ENCODE peak calls at places on chromosomes 3 and 15, in six cellular contexts. O, Z, P, J, R and Q are unnamed samples.

GRCh38 chr3:10353661-10354372 is 32.9 kb upstream of the SEC13 start:
- DNase-seq in J (no peak), Z (no peak), O (no peak), P (no peak), R (no peak), Q (no peak)

GRCh38 chr15:101378879-101379278 is 83.8 kb upstream of the SNRPA1 start:
- DNase-seq in R (no peak), J (no peak), P (no peak), O (no peak), Z (no peak), Q (no peak)

GRCh38 chr3:111080357-111080937 is 8.8 kb downstream of the NECTIN3 start:
- DNase-seq in R (no peak), Z (peak), O (peak), J (peak), P (no peak), Q (peak)

GRCh38 chr3:114746502-114746901 is 400.6 kb downstream of the ZBTB20 start:
- DNase-seq in R (no peak), O (no peak), P (no peak), Z (no peak), J (no peak), Q (no peak)

GRCh38 chr15:36447373-36447772 is 132.1 kb upstream of the CDIN1 start:
- DNase-seq in J (no peak), R (no peak), P (no peak), Z (no peak), O (no peak), Q (no peak)

GRCh38 chr3:55297706-55298105 is 189.4 kb downstream of the WNT5A start:
- DNase-seq in O (no peak), R (no peak), J (no peak), P (no peak), Z (no peak), Q (no peak)

GRCh38 chr15:43541785-43542184 is 24.4 kb downstream of the MAP1A start:
- DNase-seq in O (no peak), R (no peak), P (no peak), Z (peak), J (peak), Q (peak)

GRCh38 chr3:4770561-4770960 is 208.7 kb upstream of the BHLHE40 start:
- DNase-seq in R (no peak), Z (no peak), P (no peak), J (no peak), O (no peak), Q (no peak)

GRCh38 chr3:73419179-73419803 is 205.4 kb downstream of the PDZRN3 start:
- DNase-seq in J (no peak), Z (peak), O (peak), R (no peak), P (no peak), Q (peak)

GRCh38 chr3:88810455-88810854 is 297.0 kb upstream of the EPHA3 start:
- DNase-seq in R (no peak), Z (peak), O (peak), P (peak), J (no peak), Q (peak)

GRCh38 chr15:60649845-60650548 is 171.1 kb upstream of the ICE2 start:
- DNase-seq in Z (no peak), P (no peak), J (no peak), R (no peak), O (no peak), Q (no peak)

GRCh38 chr3:69357196-69357595 is 28.7 kb downstream of the FRMD4B start:
- DNase-seq in J (no peak), Z (peak), O (no peak), P (no peak), R (no peak), Q (no peak)

GRCh38 chr15:75063338-75063737 is 39.9 kb downstream of the PPCDC start:
- DNase-seq in Z (no peak), P (peak), O (peak), R (no peak), J (no peak), Q (peak)

GRCh38 chr3:144524531-144524930 is 552.9 kb downstream of the DIPK2A start:
- DNase-seq in Z (no peak), O (no peak), J (no peak), R (no peak), P (peak), Q (no peak)

GRCh38 chr3:32443471-32443870 is 51.8 kb downstream of the CMTM7 start:
- DNase-seq in P (peak), Z (peak), R (no peak), J (no peak), O (peak), Q (peak)

GRCh38 chr15:100060276-100060926 is 281.4 kb downstream of the ADAMTS17 start:
- DNase-seq in J (no peak), O (peak), R (no peak), P (peak), Z (peak), Q (peak)

GRCh38 chr3:30661107-30661873 is 54.9 kb downstream of the TGFBR2 start:
- DNase-seq in Z (no peak), R (no peak), P (no peak), O (no peak), J (no peak), Q (no peak)

GRCh38 chr3:8885806-8886205 is 77.5 kb downstream of the RAD18 start:
- DNase-seq in R (no peak), Z (no peak), J (no peak), O (peak), P (no peak), Q (no peak)

GRCh38 chr3:179391906-179392305 is 44.4 kb downstream of the MFN1 start:
- DNase-seq in J (no peak), Z (no peak), O (no peak), R (no peak), P (no peak), Q (no peak)

GRCh38 chr3:159266779-159267178 is 464.9 kb downstream of the MFSD1 start:
- DNase-seq in Z (peak), P (no peak), O (no peak), J (peak), R (no peak), Q (peak)

GRCh38 chr15:90588427-90588826 is 58.7 kb downstream of the CRTC3 start:
- DNase-seq in Z (no peak), R (no peak), J (no peak), O (peak), P (peak), Q (peak)

GRCh38 chr15:42511010-42511396 is 15.6 kb downstream of the SNAP23 start:
- DNase-seq in P (peak), J (peak), Z (peak), R (no peak), O (peak), Q (peak)
- H3K4me3 ChIP-seq in P (no peak), J (peak), Z (no peak), R (peak), O (no peak), Q (no peak)

GRCh38 chr3:152760591-152760990 is 74.3 kb upstream of the P2RY1 start:
- DNase-seq in R (no peak), O (no peak), P (no peak), J (no peak), Z (no peak), Q (no peak)
- H3K4me3 ChIP-seq in R (no peak), O (no peak), P (no peak), J (no peak), Z (no peak), Q (no peak)

GRCh38 chr15:89015412-89016097 is 72.7 kb upstream of the ABHD2 start:
- DNase-seq in O (no peak), Z (no peak), R (no peak), J (no peak), P (no peak), Q (no peak)

GRCh38 chr15:89016549-89017041 is 71.7 kb upstream of the ABHD2 start:
- DNase-seq in J (no peak), Z (peak), O (peak), R (no peak), P (no peak), Q (peak)

GRCh38 chr15:89019436-89019835 is 68.8 kb upstream of the ABHD2 start:
- DNase-seq in P (no peak), R (no peak), O (no peak), Z (peak), J (no peak), Q (no peak)

GRCh38 chr15:89018235-89018634 is 70.0 kb upstream of the ABHD2 start:
- DNase-seq in J (no peak), R (no peak), Z (no peak), P (no peak), O (no peak), Q (peak)

DNA sequence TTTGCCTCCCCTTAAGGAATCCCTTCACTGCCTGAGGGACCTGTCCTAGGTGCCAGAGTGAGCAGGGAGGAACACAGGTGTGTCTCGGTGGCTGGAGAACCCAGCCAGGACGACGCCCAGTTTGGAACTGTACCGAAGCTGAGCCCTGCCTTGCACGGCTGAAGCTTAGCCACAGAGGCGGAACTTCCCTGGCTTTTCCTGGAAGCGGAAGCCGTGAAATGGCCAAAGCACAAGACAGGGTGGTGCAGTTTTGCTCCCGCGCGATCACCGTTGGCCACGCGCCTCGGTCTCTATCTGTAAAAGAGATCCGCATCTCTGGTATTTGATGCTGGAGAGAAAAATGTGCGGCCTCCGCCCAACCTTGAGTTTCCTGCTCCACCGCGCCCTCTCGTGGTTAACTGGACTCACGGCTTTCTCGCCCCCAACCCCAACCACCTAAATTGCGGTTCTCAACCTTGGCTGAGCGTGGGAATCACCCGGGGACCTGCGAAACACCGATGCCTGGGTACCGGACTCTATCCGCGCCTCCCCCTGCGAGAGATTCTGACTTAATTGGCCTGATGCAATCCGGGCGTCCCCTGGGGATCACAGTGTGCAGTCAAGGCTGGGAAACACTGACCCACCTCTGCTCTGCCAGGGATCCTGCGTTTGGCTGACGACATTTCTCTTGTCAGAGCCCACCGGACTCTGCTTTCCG is 70.7 kb upstream of the ABHD2 start:
- DNase-seq in Z (peak), J (peak), O (peak), P (peak), R (no peak), Q (peak)
- H3K4me3 ChIP-seq in Z (peak), J (no peak), O (peak), P (peak), R (peak), Q (peak)

DNA sequence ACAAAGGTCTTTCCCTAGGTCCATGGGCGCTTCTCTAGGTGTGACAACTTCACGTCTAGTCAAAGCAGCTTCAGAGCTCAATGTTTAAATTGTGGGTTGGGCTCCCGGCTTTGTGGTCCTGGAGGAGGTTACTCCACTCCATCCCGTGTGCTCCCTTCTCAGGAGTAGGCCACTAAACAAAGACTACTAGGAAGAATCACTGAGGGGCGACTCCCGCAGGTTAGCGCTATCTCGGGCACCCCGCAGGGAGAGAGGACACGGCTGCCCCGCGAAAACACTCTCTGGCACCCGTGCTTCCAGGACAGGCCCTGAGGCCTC is 500 bp downstream of the PARP6 start:
- DNase-seq in Z (peak), P (peak), R (no peak), O (peak), J (peak), Q (peak)
- H3K4me3 ChIP-seq in Z (peak), P (peak), R (peak), O (peak), J (peak), Q (peak)

DNA sequence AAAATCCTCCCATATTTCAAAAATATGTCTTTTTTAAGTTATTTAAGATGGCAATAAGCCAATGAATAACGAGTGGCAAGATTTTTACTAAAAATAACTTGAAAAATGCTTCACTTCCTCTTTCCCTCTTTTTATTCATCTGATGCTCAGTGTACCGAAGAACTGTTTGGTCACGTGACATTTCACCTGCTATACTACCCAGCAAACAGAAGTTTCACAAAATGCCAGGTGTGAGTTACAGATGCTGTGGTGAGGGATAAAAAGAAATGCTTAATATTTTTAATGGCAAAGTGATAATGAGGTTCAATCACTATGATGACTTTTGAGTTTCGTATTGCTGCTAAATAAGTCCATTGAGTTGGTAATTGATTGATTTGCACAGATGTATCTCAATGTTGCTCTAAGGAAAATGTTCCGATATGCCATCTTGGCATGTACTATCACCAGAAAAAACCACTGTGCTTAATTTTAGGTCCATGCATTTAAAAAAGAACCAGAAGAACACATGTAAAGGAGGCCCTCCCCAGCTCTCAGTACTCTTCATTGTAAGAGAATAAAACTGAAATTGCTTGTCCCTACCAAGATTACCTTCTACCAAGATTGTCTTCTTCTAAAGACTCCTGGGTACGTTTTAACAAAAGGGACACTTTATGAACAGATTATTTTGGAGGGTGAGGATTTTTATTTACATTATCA is 26.0 kb upstream of the SEC62 start:
- DNase-seq in R (no peak), P (no peak), J (no peak), O (no peak), Z (no peak), Q (no peak)
- H3K4me3 ChIP-seq in R (no peak), P (no peak), J (no peak), O (no peak), Z (no peak), Q (no peak)